ENCODE peak calls at places on chromosomes 13 and 19, in four cellular contexts. X is H1, H is HepG2, I is GM12878. W is an unnamed sample.

GRCh38 chr19:47109541-47110375 is 3.8 kb downstream of the ZC3H4 start:
- DNase-seq in X (no peak), H (no peak), I (no peak), W (no peak)

GRCh38 chr13:20369886-20370361 is 137.8 kb upstream of the GJB6 start:
- DNase-seq in X (no peak), H (no peak), I (peak; percentile 59), W (no peak)

GRCh38 chr13:84645196-84646071 is 763.2 kb upstream of the SLITRK1 start:
- DNase-seq in X (no peak), H (no peak), I (no peak), W (no peak)

GRCh38 chr19:29771708-29772415 is 39.9 kb upstream of the CCNE1 start:
- DNase-seq in X (peak; percentile 78), H (peak; percentile 41), I (no peak), W (peak; percentile 43)

GRCh38 chr13:67752741-67753140 is 522.6 kb upstream of the PCDH9 start:
- DNase-seq in X (no peak), H (no peak), I (no peak), W (no peak)

GRCh38 chr19:50510700-50511068 is 307 bp downstream of the JOSD2 start:
- DNase-seq in X (peak; percentile 61), H (no peak), I (no peak), W (peak; percentile 18)

GRCh38 chr13:23554000-23554399 is 16.2 kb upstream of the TNFRSF19 start:
- DNase-seq in X (no peak), H (no peak), I (no peak), W (no peak)

GRCh38 chr13:67996101-67996500 is 766.0 kb upstream of the PCDH9 start:
- DNase-seq in X (no peak), H (no peak), I (no peak), W (no peak)

GRCh38 chr19:15934332-15935078 is at the start of gene CYP4F11:
- DNase-seq in X (no peak), H (peak; percentile 87), I (no peak), W (no peak)

GRCh38 chr19:29926801-29927200 is 15.2 kb upstream of the URI1 start:
- DNase-seq in X (no peak), H (no peak), I (no peak), W (no peak)

GRCh38 chr19:54684537-54684936 is 21.8 kb downstream of the LILRB4 start:
- DNase-seq in X (no peak), H (peak; percentile 49), I (no peak), W (peak; percentile 57)

GRCh38 chr13:78655906-78656305 is 3.0 kb downstream of the OBI1 start:
- DNase-seq in X (no peak), H (no peak), I (no peak), W (no peak)

GRCh38 chr13:50644081-50644871 is 199.2 kb downstream of the DLEU7 start:
- DNase-seq in X (no peak), H (peak; percentile 2), I (no peak), W (no peak)

GRCh38 chr19:33458171-33458633 is 63.4 kb downstream of the PEPD start:
- DNase-seq in X (no peak), H (no peak), I (no peak), W (no peak)

GRCh38 chr19:22832031-22832762 is at the start of gene ZNF723:
- DNase-seq in X (no peak), H (no peak), I (no peak), W (no peak)

GRCh38 chr19:34996978-34997640 is 3.0 kb upstream of the GRAMD1A start:
- DNase-seq in X (no peak), H (peak; percentile 79), I (no peak), W (no peak)

GRCh38 chr13:98105929-98106336 is 37.0 kb upstream of the FARP1 start:
- DNase-seq in X (no peak), H (peak; percentile 90), I (no peak), W (no peak)

GRCh38 chr19:56217039-56217949 is 15.2 kb downstream of the ZSCAN5C start:
- DNase-seq in X (peak; percentile 79), H (no peak), I (no peak), W (no peak)

GRCh38 chr19:49398001-49398615 is 10.1 kb downstream of the KASH5 start:
- DNase-seq in X (no peak), H (no peak), I (no peak), W (no peak)
- TF ChIP-seq YY1 in X (no peak), H (no peak), I (no peak), W (no peak)

GRCh38 chr13:99467764-99468163 is 33.5 kb upstream of the TM9SF2 start:
- DNase-seq in X (no peak), H (no peak), I (no peak), W (no peak)
- TF ChIP-seq SUZ12 in X (no peak), H (no peak), I (no peak), W (no peak)

GRCh38 chr19:10471909-10472308 is 31.2 kb downstream of the KEAP1 start:
- DNase-seq in X (no peak), H (peak; percentile 54), I (no peak), W (no peak)
- TF ChIP-seq YY1 in X (no peak), H (no peak), I (no peak), W (no peak)

DNA sequence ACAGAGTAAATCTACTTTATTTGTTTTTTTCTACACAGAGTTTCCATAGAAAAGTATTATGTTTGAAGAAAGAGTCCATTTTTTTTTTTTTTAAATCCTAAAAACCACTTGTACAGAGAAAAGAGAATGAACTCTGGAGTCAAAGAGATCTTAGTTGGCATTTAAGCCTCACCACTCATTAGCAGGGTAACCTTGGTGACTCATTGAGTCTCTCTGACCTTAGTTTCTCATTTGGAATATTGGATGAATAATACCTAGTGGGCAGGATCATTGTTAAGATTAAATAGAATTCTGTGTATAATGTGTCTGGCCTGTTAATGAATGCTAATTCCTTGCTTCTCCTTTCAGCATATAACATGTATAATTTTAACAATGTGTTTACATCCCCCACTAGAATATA is 48.7 kb upstream of the MYCBP2 start:
- DNase-seq in X (no peak), H (no peak), I (no peak), W (no peak)
- TF ChIP-seq SUZ12 in X (no peak), H (no peak), I (no peak), W (no peak)